ENCODE peak calls at places on chromosomes 11 and 22, in six cellular contexts. E, Z, K, L, G and B are unnamed samples.

GRCh38 chr11:21264125-21264524 is 594.7 kb downstream of the NELL1 start:
- DNase-seq in E (no peak), Z (no peak), K (no peak), L (no peak), G (no peak), B (no peak)

GRCh38 chr11:103803062-103803461 is 233.4 kb upstream of the DDI1 start:
- DNase-seq in E (no peak), Z (no peak), K (no peak), L (no peak), G (no peak), B (no peak)

GRCh38 chr11:65826972-65827773 is 6.6 kb upstream of the SNX32 start:
- DNase-seq in E (no peak), Z (no peak), K (no peak), L (no peak), G (no peak), B (no peak)

GRCh38 chr22:35711336-35711735 is 6.3 kb upstream of the APOL5 start:
- DNase-seq in E (no peak), Z (no peak), K (no peak), L (no peak), G (no peak), B (no peak)

GRCh38 chr11:4181780-4182721 is 87.5 kb downstream of the RRM1 start:
- DNase-seq in E (peak), Z (no peak), K (peak), L (peak), G (peak), B (no peak)

GRCh38 chr11:18972336-18972735 is 33.1 kb upstream of the MRGPRX1 start:
- DNase-seq in E (no peak), Z (no peak), K (no peak), L (no peak), G (no peak), B (no peak)

GRCh38 chr11:36326524-36327419 is 30.7 kb downstream of the PRR5L start:
- DNase-seq in E (no peak), Z (no peak), K (no peak), L (no peak), G (no peak), B (no peak)

GRCh38 chr22:35887296-35887875 is 141.2 kb downstream of the RBFOX2 start:
- DNase-seq in E (no peak), Z (no peak), K (no peak), L (peak), G (no peak), B (no peak)

GRCh38 chr11:73327812-73328364 is 19.8 kb downstream of the ARHGEF17 start:
- DNase-seq in E (no peak), Z (no peak), K (no peak), L (no peak), G (no peak), B (no peak)

GRCh38 chr11:134498326-134499139 is 86.5 kb upstream of the B3GAT1 start:
- DNase-seq in E (no peak), Z (no peak), K (no peak), L (no peak), G (peak), B (no peak)

GRCh38 chr11:86247608-86248007 is 3.1 kb downstream of the EED start:
- DNase-seq in E (no peak), Z (no peak), K (no peak), L (no peak), G (no peak), B (no peak)

GRCh38 chr22:21624120-21624879 is 5.5 kb downstream of the YDJC start:
- DNase-seq in E (peak), Z (peak), K (no peak), L (no peak), G (peak), B (no peak)

GRCh38 chr22:22798716-22799115 is 88.9 kb upstream of the IGLL5 start:
- DNase-seq in E (no peak), Z (no peak), K (no peak), L (no peak), G (no peak), B (no peak)

GRCh38 chr22:46732513-46732912 is 5.5 kb downstream of the CERK start:
- DNase-seq in E (no peak), Z (no peak), K (no peak), L (no peak), G (no peak), B (no peak)

GRCh38 chr11:15584158-15584557 is 469.4 kb downstream of the INSC start:
- DNase-seq in E (no peak), Z (no peak), K (no peak), L (no peak), G (no peak), B (no peak)

GRCh38 chr22:48035897-48036296 is 1273.4 kb downstream of the TBC1D22A start:
- DNase-seq in E (no peak), Z (no peak), K (no peak), L (no peak), G (no peak), B (no peak)